ENCODE peak calls at places on chromosomes 7 and 10, in five cellular contexts. T is mammary epithelial cell; M is stimulated activated CD4-positive, alpha-beta T cell treated with anti-CD3 and anti-CD28 coated beads, Interleukin-1b, Interleukin-23, amount 100 ng/mL, for 48 hours; V is aorta; C is foreskin fibroblast. Q is an unnamed sample.

GRCh38 chr10:71727429-71728217 is 8.0 kb upstream of the C10orf105 start:
- DNase-seq in M (peak), C (peak), V (peak), T (peak), Q (peak)

GRCh38 chr10:20932606-20933005 is 35.5 kb upstream of the NEBL start:
- DNase-seq in M (no peak), C (no peak), V (no peak), T (no peak), Q (no peak)

GRCh38 chr10:124291009-124291671 is 127.6 kb downstream of the OAT start:
- DNase-seq in V (peak), M (no peak), C (no peak), T (no peak), Q (no peak)

GRCh38 chr7:1536768-1537630 is 6.5 kb downstream of the MAFK start:
- DNase-seq in V (peak), M (no peak), T (peak), C (peak), Q (no peak)

GRCh38 chr10:110147961-110148360 is 59.4 kb upstream of the MXI1 start:
- DNase-seq in V (no peak), T (peak), M (no peak), C (peak), Q (no peak)

GRCh38 chr7:145862212-145862611 is 254.4 kb upstream of the CNTNAP2 start:
- DNase-seq in V (no peak), C (no peak), M (no peak), T (no peak), Q (no peak)

GRCh38 chr7:133139350-133139749 is 57.5 kb upstream of the CHCHD3 start:
- DNase-seq in M (peak), T (peak), C (peak), V (no peak), Q (no peak)

GRCh38 chr10:48478980-48479811 is 125.7 kb downstream of the ARHGAP22 start:
- DNase-seq in T (no peak), M (no peak), C (no peak), V (no peak), Q (no peak)

GRCh38 chr10:98858525-98858924 is 377.1 kb downstream of the HPSE2 start:
- DNase-seq in T (no peak), M (no peak), C (peak), V (no peak), Q (no peak)

GRCh38 chr10:983401-983800 is 4.8 kb upstream of the GTPBP4 start:
- DNase-seq in M (no peak), V (no peak), T (no peak), C (no peak), Q (no peak)

GRCh38 chr10:129544205-129545202 is 77.5 kb downstream of the MGMT start:
- DNase-seq in C (no peak), T (no peak), M (no peak), V (no peak), Q (no peak)

GRCh38 chr7:126016722-126017121 is 1087.1 kb upstream of the POT1 start:
- DNase-seq in M (no peak), T (peak), C (no peak), V (no peak), Q (no peak)

GRCh38 chr10:79407397-79407796 is 38.0 kb downstream of the ZCCHC24 start:
- DNase-seq in T (no peak), M (no peak), C (no peak), V (no peak), Q (no peak)

GRCh38 chr7:54813398-54813797 is 54.4 kb upstream of the SEC61G start:
- DNase-seq in C (no peak), T (peak), V (peak), M (no peak), Q (no peak)

GRCh38 chr7:11437987-11438386 is 394.0 kb downstream of the THSD7A start:
- DNase-seq in V (no peak), T (no peak), M (no peak), C (peak), Q (no peak)

GRCh38 chr10:1188556-1189135 is 132.5 kb downstream of the WDR37 start:
- DNase-seq in T (no peak), V (no peak), M (no peak), C (no peak), Q (no peak)

GRCh38 chr7:55132890-55133551 is 114.2 kb downstream of the EGFR start:
- DNase-seq in V (peak), C (peak), M (peak), T (peak), Q (no peak)

GRCh38 chr7:106730021-106730420 is 69.1 kb upstream of the CCDC71L start:
- DNase-seq in M (peak), C (no peak), V (no peak), T (peak), Q (no peak)

GRCh38 chr10:69819713-69820506 is 18.2 kb downstream of the COL13A1 start:
- DNase-seq in V (no peak), C (peak), T (no peak), M (no peak), Q (no peak)

GRCh38 chr10:89516149-89516832 is 19.1 kb downstream of the SLC16A12 start:
- DNase-seq in V (peak), C (peak), T (peak), M (no peak), Q (no peak)

GRCh38 chr10:61164458-61165160 is 220.6 kb upstream of the RHOBTB1 start:
- DNase-seq in V (peak), M (no peak), C (peak), T (peak), Q (no peak)

GRCh38 chr10:124560377-124560776 is 98.8 kb downstream of the LHPP start:
- DNase-seq in M (no peak), T (no peak), V (peak), C (peak), Q (no peak)

GRCh38 chr10:3782099-3782455 is 2.9 kb downstream of the KLF6 start:
- DNase-seq in V (no peak), T (no peak), C (no peak), M (no peak), Q (no peak)

GRCh38 chr7:2244404-2244803 is 2.4 kb downstream of the NUDT1 start:
- DNase-seq in V (no peak), T (no peak), C (no peak), M (no peak), Q (no peak)

GRCh38 chr7:97639036-97639435 is 92.8 kb upstream of the TAC1 start:
- DNase-seq in C (no peak), M (no peak), V (no peak), T (peak), Q (no peak)

GRCh38 chr7:149489391-149490024 is 8.1 kb downstream of the ZNF746 start:
- DNase-seq in C (no peak), M (no peak), T (no peak), V (no peak), Q (no peak)

GRCh38 chr7:81769891-81770818 is at the start of gene HGF:
- DNase-seq in C (peak), M (no peak), T (no peak), V (peak), Q (no peak)

GRCh38 chr10:117374506-117375359 is 507 bp downstream of the PDZD8 start:
- DNase-seq in T (no peak), V (peak), C (peak), M (peak), Q (no peak)

GRCh38 chr7:151987748-151988529 is 31.7 kb downstream of the GALNTL5 start:
- DNase-seq in V (no peak), C (peak), T (peak), M (no peak), Q (no peak)

GRCh38 chr7:80224416-80224815 is 89.8 kb downstream of the GNAI1 start:
- DNase-seq in V (no peak), C (no peak), T (no peak), M (no peak), Q (no peak)

GRCh38 chr10:122879339-122880273 is at the start of gene FAM24B:
- DNase-seq in V (peak), C (peak), M (peak), T (peak), Q (peak)

GRCh38 chr7:30974605-30975256 is 11.0 kb downstream of the GHRHR start:
- DNase-seq in T (peak), V (peak), C (peak), M (peak), Q (peak)

GRCh38 chr7:123783820-123784219 is 35.0 kb upstream of the WASL start:
- DNase-seq in C (no peak), V (no peak), M (no peak), T (no peak), Q (no peak)

Q was measured in NCI-H510A.